ENCODE peak calls at places on chromosomes 3 and 15, in nine cellular contexts. L is IMR-90, H is ovary, V is transverse colon, F is HCT116, D is sigmoid colon, E is heart left ventricle, A is adrenal gland, R is tibial nerve. T is an unnamed sample. For H3K36me3, the result is how much of the 10 kb centered on the place peaks cover.

GRCh38 chr3:107612581-107613182 is 89.9 kb downstream of the BBX start:
- DNase-seq in L (no peak), H (no peak), V (no peak), F (no peak), D (no peak), E (no peak), A (no peak), R (no peak), T (no peak)

GRCh38 chr3:198076722-198077308 is 116.8 kb downstream of the LMLN start:
- DNase-seq in L (no peak), H (no peak), V (no peak), F (no peak), D (no peak), E (no peak), A (no peak), R (no peak), T (no peak)

GRCh38 chr15:32908135-32908801 is 190.5 kb downstream of the GREM1 start:
- DNase-seq in L (peak), H (no peak), V (peak), F (no peak), D (no peak), E (no peak), A (no peak), R (no peak), T (no peak)

GRCh38 chr3:175672119-175672689 is 813.1 kb downstream of the NAALADL2 start:
- DNase-seq in L (peak), H (no peak), V (no peak), F (no peak), D (no peak), E (no peak), A (no peak), R (no peak), T (no peak)

GRCh38 chr3:131357275-131357674 is 24.3 kb upstream of the NUDT16 start:
- DNase-seq in L (no peak), H (no peak), V (no peak), F (no peak), D (no peak), E (no peak), A (no peak), R (no peak), T (no peak)

GRCh38 chr15:53675832-53676231 is 83.6 kb downstream of the WDR72 start:
- DNase-seq in L (no peak), H (no peak), V (no peak), F (no peak), D (no peak), E (no peak), A (no peak), R (no peak), T (no peak)

GRCh38 chr3:131110087-131110486 is 83.4 kb downstream of the NEK11 start:
- DNase-seq in L (peak), H (no peak), V (no peak), F (no peak), D (no peak), E (no peak), A (no peak), R (no peak), T (no peak)

GRCh38 chr3:175792245-175792644 is 933.1 kb downstream of the NAALADL2 start:
- DNase-seq in L (no peak), H (no peak), V (no peak), F (no peak), D (no peak), E (no peak), A (no peak), R (no peak), T (no peak)

GRCh38 chr3:85867072-85867471 is 908.3 kb downstream of the CADM2 start:
- DNase-seq in L (no peak), H (no peak), V (no peak), F (no peak), D (no peak), E (no peak), A (no peak), R (no peak), T (no peak)

GRCh38 chr3:128395500-128396125 is 71.1 kb downstream of the DNAJB8 start:
- DNase-seq in L (peak), H (peak), V (no peak), F (no peak), D (no peak), E (peak), A (peak), R (peak), T (peak)

GRCh38 chr15:95298729-95299128 is 1031.8 kb upstream of the NR2F2 start:
- DNase-seq in L (no peak), H (no peak), V (no peak), F (no peak), D (no peak), E (no peak), A (no peak), R (no peak), T (no peak)

GRCh38 chr3:194265505-194265892 is 85.6 kb downstream of the CPN2 start:
- DNase-seq in L (peak), H (peak), V (peak), F (no peak), D (peak), E (peak), A (peak), R (peak), T (peak)
- TF ChIP-seq POLR2A in L (no peak), H (no peak), V (no peak), F (no peak), D (no peak), E (no peak), A (peak), R (no peak), T (no peak)

GRCh38 chr3:169774186-169774585 is 990 bp downstream of the MYNN start:
- DNase-seq in L (peak), H (no peak), V (no peak), F (no peak), D (no peak), E (no peak), A (no peak), R (no peak), T (no peak)
- H3K36me3 ChIP-seq in L (under half), H (under half), V (under half), F (under half), D (under half), E (half or more), A (under half), R (under half), T (under half)

DNA sequence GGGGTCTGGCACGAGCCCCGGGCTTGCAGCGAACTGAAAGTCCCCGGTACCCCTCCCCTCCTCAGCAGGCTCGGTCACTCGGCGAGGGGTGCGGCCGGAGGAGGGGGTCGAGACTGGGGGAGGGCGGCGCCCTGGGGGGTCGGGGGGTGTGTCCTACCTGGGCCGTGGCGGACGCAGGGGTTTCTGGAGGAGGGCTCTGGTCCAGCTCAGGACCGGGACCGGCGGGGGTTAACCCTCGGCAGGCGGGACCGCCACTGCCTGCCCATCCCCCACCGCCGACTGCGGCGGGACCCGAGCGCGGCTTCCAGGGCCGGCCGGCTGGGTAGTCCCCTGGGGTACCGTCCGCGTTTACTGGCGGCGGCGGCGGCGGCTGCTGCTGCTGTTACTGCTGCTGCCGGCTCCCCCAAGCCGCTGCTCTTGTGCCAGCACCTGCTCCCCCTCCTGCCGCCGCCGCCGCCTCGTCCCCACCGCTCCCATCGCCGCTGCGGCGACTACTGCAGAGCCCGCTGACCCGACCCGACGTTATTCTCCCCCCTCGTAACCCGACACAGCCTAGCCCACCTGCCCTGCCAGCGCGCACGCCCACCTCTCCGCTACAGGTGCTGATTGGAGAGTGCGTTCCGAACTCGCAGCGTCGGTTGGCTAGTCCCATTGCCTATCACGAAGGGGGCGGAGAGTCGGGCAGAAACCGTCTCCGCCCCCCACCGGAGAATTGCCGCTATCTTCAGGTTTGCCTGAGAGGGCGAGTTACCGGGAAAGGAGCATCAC is at the start of gene TTBK2:
- DNase-seq in L (peak), H (peak), V (peak), F (peak), D (peak), E (peak), A (peak), R (peak), T (peak)
- TF ChIP-seq POLR2A in L (no peak), H (peak), V (peak), F (peak), D (peak), E (peak), A (peak), R (peak), T (peak)

GRCh38 chr3:150414273-150414672 is 6.2 kb downstream of the TSC22D2 start:
- DNase-seq in L (peak), H (no peak), V (no peak), F (no peak), D (no peak), E (peak), A (no peak), R (no peak), T (no peak)
- H3K36me3 ChIP-seq in L (under half), H (under half), V (under half), F (under half), D (under half), E (under half), A (under half), R (under half), T (under half)

GRCh38 chr3:183545688-183546087 is 9.8 kb downstream of the KLHL6 start:
- DNase-seq in L (no peak), H (no peak), V (no peak), F (no peak), D (no peak), E (no peak), A (no peak), R (no peak), T (no peak)
- TF ChIP-seq POLR2A in L (no peak), H (no peak), V (no peak), F (no peak), D (no peak), E (no peak), A (no peak), R (no peak), T (no peak)

DNA sequence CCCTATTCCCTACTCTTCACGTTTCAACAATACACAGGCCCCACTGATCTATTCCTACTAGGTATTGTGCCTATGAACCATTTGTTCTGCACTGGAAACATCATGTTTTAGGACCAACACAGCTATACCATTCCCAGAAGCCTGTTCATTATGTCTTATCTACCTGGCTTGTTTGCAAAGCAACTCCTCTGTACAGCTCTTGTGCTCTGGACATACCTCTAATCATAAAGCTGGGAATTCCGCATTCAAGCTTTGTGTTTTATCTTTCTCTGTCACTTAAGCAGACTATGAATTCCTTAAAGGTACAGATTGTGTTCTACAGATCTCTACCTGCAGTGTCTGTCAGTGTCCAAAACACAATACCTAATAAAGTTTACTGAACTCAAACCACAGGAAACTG is 87.5 kb upstream of the CSPG5 start:
- DNase-seq in L (no peak), H (no peak), V (no peak), F (no peak), D (no peak), E (no peak), A (no peak), R (no peak), T (no peak)
- H3K36me3 ChIP-seq in L (under half), H (under half), V (under half), F (under half), D (under half), E (half or more), A (under half), R (under half), T (under half)

GRCh38 chr3:66220602-66221377 is at the start of gene SLC25A26:
- DNase-seq in L (peak), H (peak), V (peak), F (peak), D (peak), E (peak), A (peak), R (peak), T (peak)
- TF ChIP-seq POLR2A in L (peak), H (no peak), V (peak), F (peak), D (no peak), E (peak), A (peak), R (peak), T (peak)

GRCh38 chr3:100743535-100743934 is 34.2 kb downstream of the TFG start:
- DNase-seq in L (no peak), H (no peak), V (no peak), F (no peak), D (no peak), E (no peak), A (no peak), R (no peak), T (no peak)
- H3K36me3 ChIP-seq in L (under half), H (under half), V (under half), F (half or more), D (under half), E (half or more), A (under half), R (half or more), T (under half)

T was measured in body of pancreas.